ENCODE peak calls at places on chromosomes 13 and 19, in five cellular contexts. J, U, P, M and N are unnamed samples. For H3K27me3, the result is how much of the 10 kb centered on the place peaks cover.

GRCh38 chr19:23286477-23286876 is 36.3 kb upstream of the ZNF724 start:
- DNase-seq in J (no peak), U (no peak), P (no peak), M (no peak), N (peak)

GRCh38 chr19:4606921-4607678 is 32.2 kb upstream of the TNFAIP8L1 start:
- DNase-seq in J (no peak), U (no peak), P (no peak), M (peak), N (peak)

GRCh38 chr19:10836478-10837325 is 690 bp upstream of the TMED1 start:
- DNase-seq in J (peak), U (peak), P (peak), M (peak), N (peak)

GRCh38 chr13:104327217-104327616 is 1261.0 kb upstream of the SLC10A2 start:
- DNase-seq in J (no peak), U (no peak), P (no peak), M (no peak), N (no peak)

GRCh38 chr19:39145180-39145953 is 19.8 kb downstream of the PAK4 start:
- DNase-seq in J (peak), U (peak), P (no peak), M (peak), N (no peak)

GRCh38 chr13:99855516-99855915 is 116.1 kb downstream of the ZIC5 start:
- DNase-seq in J (no peak), U (no peak), P (no peak), M (no peak), N (no peak)

GRCh38 chr13:44649118-44649455 is 73.0 kb upstream of the TSC22D1 start:
- DNase-seq in J (no peak), U (no peak), P (no peak), M (no peak), N (no peak)

GRCh38 chr19:32421589-32422361 is 16.2 kb downstream of the DPY19L3 start:
- DNase-seq in J (no peak), U (no peak), P (no peak), M (no peak), N (no peak)

GRCh38 chr13:24500977-24501376 is 11.6 kb downstream of the PARP4 start:
- DNase-seq in J (no peak), U (no peak), P (peak), M (no peak), N (no peak)

GRCh38 chr13:105278797-105279425 is 1256.6 kb downstream of the EFNB2 start:
- DNase-seq in J (no peak), U (no peak), P (no peak), M (no peak), N (peak)

GRCh38 chr13:78593652-78594494 is 9.5 kb downstream of the POU4F1 start:
- DNase-seq in J (no peak), U (no peak), P (no peak), M (no peak), N (no peak)

GRCh38 chr13:23986619-23987018 is 89.3 kb upstream of the C1QTNF9B start:
- DNase-seq in J (no peak), U (no peak), P (no peak), M (no peak), N (no peak)

DNA sequence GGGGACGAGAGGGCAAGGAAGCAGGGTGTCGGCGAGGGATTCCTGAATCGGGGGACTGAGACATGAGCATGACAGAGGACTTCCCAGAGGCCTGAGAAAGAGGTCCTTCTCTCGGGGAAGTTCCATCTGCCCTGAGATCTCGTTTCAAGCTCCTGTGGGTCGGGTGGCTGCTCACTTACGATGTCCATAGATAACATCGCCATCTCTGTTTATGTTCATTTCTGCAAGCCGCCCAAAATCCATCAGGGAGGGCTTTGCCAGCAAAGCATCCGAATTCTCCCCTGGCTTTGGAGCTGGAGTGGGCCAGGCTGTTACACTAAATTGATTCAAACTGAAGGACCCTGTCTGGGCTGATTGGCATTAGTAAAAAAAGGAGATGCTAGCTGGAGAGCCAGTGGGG is 5.9 kb downstream of the DMKN start:
- DNase-seq in J (no peak), U (no peak), P (no peak), M (no peak), N (no peak)
- H3K27me3 ChIP-seq in J (under half), U (under half), P (under half), M (under half), N (under half)

GRCh38 chr19:55070755-55071502 is 4.7 kb upstream of the EPS8L1 start:
- DNase-seq in J (no peak), U (no peak), P (peak), M (no peak), N (no peak)

GRCh38 chr19:55069137-55069858 is 6.3 kb upstream of the RDH13 start:
- DNase-seq in J (no peak), U (no peak), P (peak), M (no peak), N (peak)

GRCh38 chr19:55067869-55068268 is 4.9 kb upstream of the RDH13 start:
- DNase-seq in J (no peak), U (no peak), P (no peak), M (no peak), N (no peak)

GRCh38 chr19:55069859-55070225 is 5.8 kb upstream of the EPS8L1 start:
- DNase-seq in J (no peak), U (no peak), P (no peak), M (no peak), N (no peak)

GRCh38 chr19:55068803-55069136 is 5.8 kb upstream of the RDH13 start:
- DNase-seq in J (no peak), U (no peak), P (no peak), M (no peak), N (no peak)
- H3K27me3 ChIP-seq in J (under half), U (under half), P (under half), M (under half), N (under half)

DNA sequence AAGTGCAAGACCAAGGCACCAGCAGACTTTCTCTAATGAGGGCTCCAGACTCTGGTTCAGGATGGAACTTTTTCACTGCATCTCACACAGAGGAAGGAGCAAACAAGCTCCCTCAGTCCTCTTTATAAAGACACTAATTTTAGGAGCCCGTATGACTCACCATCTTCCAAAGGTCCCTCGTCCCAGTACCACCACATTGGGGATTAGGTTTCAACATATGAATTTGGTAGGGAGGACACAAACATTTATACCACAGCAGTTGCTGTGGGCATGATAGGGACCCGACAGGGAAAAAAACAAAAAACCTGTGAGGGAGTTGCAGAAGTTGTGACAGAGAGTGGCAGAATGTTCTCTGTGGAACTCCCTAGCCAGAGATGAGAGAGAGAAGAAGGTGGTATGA is 6.5 kb upstream of the CNMD start:
- DNase-seq in J (no peak), U (no peak), P (no peak), M (no peak), N (no peak)
- H3K27me3 ChIP-seq in J (under half), U (under half), P (under half), M (under half), N (under half)

GRCh38 chr19:42323852-42324654 is 1.4 kb upstream of the MEGF8 start:
- DNase-seq in J (no peak), U (peak), P (no peak), M (peak), N (no peak)
- H3K27me3 ChIP-seq in J (under half), U (under half), P (under half), M (under half), N (under half)

GRCh38 chr19:41025411-41025810 is 34.3 kb downstream of the CYP2B6 start:
- DNase-seq in J (no peak), U (no peak), P (no peak), M (no peak), N (no peak)
- H3K27me3 ChIP-seq in J (under half), U (under half), P (under half), M (under half), N (under half)

GRCh38 chr13:111537115-111537728 is 216.8 kb downstream of the TEX29 start:
- DNase-seq in J (no peak), U (no peak), P (no peak), M (no peak), N (no peak)
- H3K27me3 ChIP-seq in J (under half), U (under half), P (under half), M (under half), N (half or more)